ENCODE peak calls at places on chromosomes 1 and 21, in eight cellular contexts. M, D, V, Z, G, I, X and Y are unnamed samples.

GRCh38 chr1:177464682-177465081 is 293.9 kb downstream of the BRINP2 start:
- DNase-seq in I (no peak), M (no peak), D (no peak), V (no peak), X (no peak), Z (no peak), G (no peak), Y (no peak)

GRCh38 chr1:205913451-205914204 is 29.6 kb downstream of the SLC26A9 start:
- DNase-seq in X (peak; percentile 52), Z (no peak), M (no peak), V (peak; percentile 62), G (no peak), I (no peak), D (no peak), Y (no peak)

GRCh38 chr1:20721117-20722061 is 3.6 kb upstream of the KIF17 start:
- DNase-seq in X (no peak), V (no peak), M (no peak), Z (no peak), I (peak; percentile 29), G (no peak), D (no peak), Y (no peak)

GRCh38 chr1:8631163-8631562 is 186.3 kb downstream of the RERE start:
- DNase-seq in V (no peak), G (no peak), I (no peak), D (no peak), M (no peak), Z (no peak), X (peak; percentile 25), Y (no peak)

GRCh38 chr21:43758132-43758619 is 17.9 kb downstream of the CSTB start:
- DNase-seq in Z (no peak), M (no peak), G (peak; percentile 63), I (no peak), V (peak; percentile 29), D (no peak), X (peak; percentile 17), Y (no peak)

GRCh38 chr1:240496941-240497340 is 115.0 kb downstream of the GREM2 start:
- DNase-seq in I (no peak), M (no peak), X (peak; percentile 33), V (no peak), Z (no peak), D (no peak), G (no peak), Y (no peak)

GRCh38 chr1:19563336-19564097 is 78.2 kb upstream of the CAPZB start:
- DNase-seq in X (peak; percentile 59), Z (no peak), D (no peak), V (no peak), G (peak; percentile 41), I (peak; percentile 34), M (peak; percentile 50), Y (no peak)

GRCh38 chr1:77831566-77831965 is 52.1 kb downstream of the MIGA1 start:
- DNase-seq in I (no peak), G (no peak), X (peak; percentile 12), Z (no peak), V (no peak), D (no peak), M (no peak), Y (no peak)

GRCh38 chr1:118785246-118785645 is 202.9 kb downstream of the TBX15 start:
- DNase-seq in G (peak; percentile 68), I (no peak), D (no peak), M (no peak), X (peak; percentile 16), Z (no peak), V (no peak), Y (no peak)

GRCh38 chr1:151825204-151825603 is 6.4 kb downstream of the RORC start:
- DNase-seq in I (no peak), M (no peak), V (no peak), Z (no peak), X (no peak), D (no peak), G (no peak), Y (no peak)

GRCh38 chr1:46131727-46132528 is 501 bp downstream of the PIK3R3 start:
- DNase-seq in Z (peak; percentile 2), G (no peak), M (no peak), I (peak; percentile 45), D (peak; percentile 19), V (no peak), X (peak; percentile 37), Y (no peak)

GRCh38 chr1:207088731-207089626 is at the start of gene C4BPB:
- DNase-seq in M (no peak), X (peak; percentile 32), Z (peak; percentile 57), D (no peak), I (no peak), G (no peak), V (no peak), Y (no peak)

GRCh38 chr1:225834417-225835329 is 24.7 kb downstream of the EPHX1 start:
- DNase-seq in Z (no peak), X (no peak), I (no peak), M (no peak), D (no peak), G (peak; percentile 68), V (no peak), Y (no peak)

GRCh38 chr1:25105836-25106235 is 126.5 kb downstream of the SYF2 start:
- DNase-seq in Z (no peak), I (no peak), D (no peak), V (no peak), G (no peak), M (no peak), X (no peak), Y (no peak)

GRCh38 chr1:31712625-31713024 is 8.8 kb upstream of the COL16A1 start:
- DNase-seq in M (no peak), I (no peak), V (no peak), X (peak; percentile 93), D (no peak), Z (no peak), G (no peak), Y (peak; percentile 80)

GRCh38 chr1:155166373-155167165 is 6.5 kb downstream of the KRTCAP2 start:
- DNase-seq in V (no peak), I (peak; percentile 81), G (no peak), D (no peak), M (no peak), X (no peak), Z (no peak), Y (no peak)

GRCh38 chr1:206029484-206029883 is 5.8 kb upstream of the CTSE start:
- DNase-seq in I (no peak), X (no peak), G (peak; percentile 13), M (peak; percentile 64), Z (no peak), V (no peak), D (no peak), Y (peak; percentile 4)

GRCh38 chr1:227486559-227486958 is 76.8 kb upstream of the ZNF678 start:
- DNase-seq in D (no peak), X (no peak), V (no peak), G (no peak), M (no peak), I (no peak), Z (no peak), Y (no peak)

GRCh38 chr1:56798053-56798471 is 21.1 kb downstream of the FYB2 start:
- DNase-seq in G (no peak), M (no peak), I (peak; percentile 6), X (peak; percentile 78), V (peak; percentile 28), D (no peak), Z (no peak), Y (peak; percentile 29)

GRCh38 chr1:94067196-94067595 is 53.8 kb downstream of the ABCA4 start:
- DNase-seq in D (no peak), M (no peak), X (peak; percentile 52), G (peak; percentile 25), V (no peak), Z (no peak), I (no peak), Y (no peak)

GRCh38 chr1:63124666-63125191 is 197.6 kb upstream of the FOXD3 start:
- DNase-seq in I (no peak), V (no peak), X (peak; percentile 79), G (peak; percentile 63), Z (no peak), D (no peak), M (no peak), Y (peak; percentile 72)

GRCh38 chr1:160768295-160768657 is 27.7 kb upstream of the LY9 start:
- DNase-seq in G (no peak), X (peak; percentile 50), D (no peak), Z (peak; percentile 75), I (peak; percentile 39), M (no peak), V (no peak), Y (no peak)